ENCODE peak calls at places on chromosomes 13 and 19, in ten cellular contexts. I is coronary artery; Z is BE2C; D is lower leg skin; E is B cell; O is neural progenitor cell; Y is CD8-positive, alpha-beta T cell; R is tibial artery; N is neural crest cell; C is dorsolateral prefrontal cortex. Q is an unnamed sample.

GRCh38 chr19:48059331-48059730 is 15.5 kb upstream of the CABP5 start:
- DNase-seq in N (no peak), R (no peak), O (no peak), I (no peak), D (no peak), E (no peak), C (no peak), Z (no peak), Y (no peak), Q (no peak)

GRCh38 chr19:23799321-23799720 is 40.6 kb upstream of the ZNF681 start:
- DNase-seq in O (no peak), Z (no peak), E (peak; percentile 26), C (no peak), I (no peak), Y (peak; percentile 38), N (no peak), D (no peak), R (no peak), Q (no peak)

GRCh38 chr13:75636339-75637095 is 387 bp downstream of the LMO7 start:
- DNase-seq in N (no peak), D (no peak), O (peak; percentile 61), R (peak; percentile 69), I (no peak), E (peak; percentile 73), Y (peak; percentile 47), Z (peak; percentile 22), C (no peak), Q (peak; percentile 49)

GRCh38 chr19:11507370-11508078 is 1.9 kb upstream of the ZNF653 start:
- DNase-seq in Y (no peak), C (no peak), O (no peak), E (no peak), Z (no peak), I (no peak), D (no peak), N (no peak), R (no peak), Q (no peak)

GRCh38 chr19:55447421-55448174 is 4.5 kb upstream of the SHISA7 start:
- DNase-seq in Y (no peak), O (peak; percentile 68), I (no peak), Z (peak; percentile 67), E (no peak), N (no peak), R (no peak), C (peak; percentile 94), D (peak; percentile 27), Q (no peak)

GRCh38 chr19:2613507-2614295 is 88.8 kb downstream of the GNG7 start:
- DNase-seq in E (peak; percentile 79), Z (peak; percentile 56), C (no peak), D (no peak), N (peak; percentile 45), O (peak; percentile 57), R (peak; percentile 73), I (peak; percentile 77), Y (peak; percentile 61), Q (no peak)

GRCh38 chr13:74056829-74057564 is 77.2 kb downstream of the KLF12 start:
- DNase-seq in E (no peak), Y (no peak), D (no peak), O (peak; percentile 36), I (no peak), C (no peak), Z (peak; percentile 75), R (no peak), N (no peak), Q (no peak)

GRCh38 chr19:4636151-4636717 is 3.1 kb upstream of the TNFAIP8L1 start:
- DNase-seq in D (no peak), Y (peak; percentile 73), O (peak; percentile 88), N (peak; percentile 88), R (no peak), C (no peak), E (peak; percentile 87), I (no peak), Z (peak; percentile 83), Q (peak; percentile 61)

GRCh38 chr19:3054972-3055740 is 7.1 kb downstream of the TLE5 start:
- DNase-seq in N (no peak), O (no peak), I (no peak), E (no peak), D (peak; percentile 55), Z (no peak), R (no peak), Y (no peak), C (no peak), Q (no peak)

GRCh38 chr13:27918041-27918917 is 1.5 kb upstream of the PDX1 start:
- DNase-seq in D (no peak), Y (no peak), Z (no peak), I (no peak), C (no peak), E (peak; percentile 23), O (peak; percentile 72), N (no peak), R (no peak), Q (no peak)

GRCh38 chr13:113599396-113599795 is 14.8 kb downstream of the TFDP1 start:
- DNase-seq in C (peak; percentile 1), D (no peak), Z (peak; percentile 1), I (no peak), N (no peak), E (no peak), Y (no peak), O (no peak), R (peak; percentile 43), Q (peak; percentile 44)

GRCh38 chr13:50676602-50677001 is 166.9 kb downstream of the DLEU7 start:
- DNase-seq in I (no peak), Y (no peak), C (no peak), D (no peak), R (no peak), O (no peak), Z (no peak), E (peak; percentile 17), N (no peak), Q (no peak)

GRCh38 chr19:33674575-33675367 is 53.0 kb downstream of the CHST8 start:
- DNase-seq in C (peak; percentile 18), R (peak; percentile 45), Y (no peak), D (no peak), I (peak; percentile 53), Z (peak; percentile 40), E (no peak), O (no peak), N (no peak), Q (no peak)

GRCh38 chr13:40152145-40152544 is 496.7 kb downstream of the COG6 start:
- DNase-seq in E (no peak), C (no peak), N (no peak), O (no peak), R (no peak), I (no peak), Z (no peak), D (no peak), Y (no peak), Q (no peak)
- TF ChIP-seq CTCF in E (no peak), C (no peak), N (no peak), O (no peak), R (no peak), I (no peak), Z (no peak), D (no peak), Y (no peak), Q (no peak)

GRCh38 chr19:16142032-16142580 is 1.4 kb upstream of the HSH2D start:
- DNase-seq in N (no peak), D (no peak), E (no peak), Z (no peak), R (no peak), C (no peak), Y (no peak), O (no peak), I (no peak), Q (no peak)

GRCh38 chr19:16144216-16144581 is 714 bp downstream of the HSH2D start:
- DNase-seq in I (no peak), O (no peak), N (no peak), E (no peak), D (no peak), R (no peak), Z (no peak), Y (no peak), C (no peak), Q (no peak)

GRCh38 chr19:16139752-16140151 is 3.7 kb upstream of the HSH2D start:
- DNase-seq in R (no peak), I (no peak), N (no peak), O (no peak), E (no peak), D (no peak), C (no peak), Z (no peak), Y (peak; percentile 26), Q (no peak)

GRCh38 chr19:16143399-16144215 is at the start of gene HSH2D:
- DNase-seq in R (no peak), I (no peak), O (no peak), Y (peak; percentile 88), N (no peak), D (no peak), E (peak; percentile 94), Z (no peak), C (no peak), Q (peak; percentile 83)

GRCh38 chr19:16141043-16141442 is 2.4 kb upstream of the HSH2D start:
- DNase-seq in D (no peak), N (no peak), E (peak; percentile 83), C (no peak), O (no peak), I (no peak), R (no peak), Y (no peak), Z (no peak), Q (no peak)
- TF ChIP-seq CTCF in D (no peak), N (no peak), E (peak; percentile 21), C (no peak), O (no peak), I (no peak), R (no peak), Y (no peak), Z (no peak), Q (no peak)

GRCh38 chr13:20142019-20142926 is 18.6 kb downstream of the GJA3 start:
- DNase-seq in E (no peak), R (no peak), C (no peak), Y (no peak), O (no peak), N (no peak), D (no peak), I (peak; percentile 62), Z (no peak), Q (no peak)

GRCh38 chr13:20146381-20146780 is 14.5 kb downstream of the GJA3 start:
- DNase-seq in N (no peak), O (no peak), Z (no peak), D (no peak), C (no peak), E (no peak), R (no peak), I (no peak), Y (no peak), Q (no peak)

GRCh38 chr13:20142927-20143480 is 17.8 kb downstream of the GJA3 start:
- DNase-seq in O (no peak), E (no peak), C (no peak), R (no peak), Z (no peak), Y (no peak), N (no peak), I (peak; percentile 65), D (no peak), Q (no peak)

GRCh38 chr13:20145521-20145920 is 15.3 kb downstream of the GJA3 start:
- DNase-seq in O (no peak), C (no peak), I (no peak), Y (no peak), R (no peak), D (no peak), Z (no peak), E (no peak), N (no peak), Q (no peak)

GRCh38 chr13:20144141-20144850 is 16.6 kb downstream of the GJA3 start:
- DNase-seq in D (no peak), Z (no peak), I (peak; percentile 61), O (no peak), R (no peak), E (no peak), Y (no peak), C (no peak), N (no peak), Q (no peak)
- TF ChIP-seq CTCF in D (no peak), Z (no peak), I (no peak), O (no peak), R (no peak), E (no peak), Y (no peak), C (no peak), N (no peak), Q (no peak)

GRCh38 chr13:99610702-99611289 is 109.5 kb downstream of the TM9SF2 start:
- DNase-seq in Z (no peak), N (no peak), I (no peak), O (no peak), E (no peak), R (no peak), Y (no peak), C (no peak), D (no peak), Q (no peak)
- TF ChIP-seq CTCF in Z (peak; percentile 46), N (peak; percentile 34), I (no peak), O (peak; percentile 54), E (no peak), R (no peak), Y (no peak), C (no peak), D (no peak), Q (no peak)

Q was measured in CD14-positive monocyte.